ENCODE peak calls at places on chromosomes 7 and 10, in eight cellular contexts. X, N, A, O, Z, Y, R and S are unnamed samples.

GRCh38 chr7:110775046-110775445 is 315.9 kb upstream of the LRRN3 start:
- DNase-seq in X (no peak), N (no peak), A (no peak), O (no peak), Z (no peak), Y (peak; percentile 52), R (no peak), S (no peak)

GRCh38 chr10:75294518-75294865 is 58.7 kb upstream of the COMTD1 start:
- DNase-seq in X (peak; percentile 25), N (no peak), A (no peak), O (no peak), Z (no peak), Y (no peak), R (no peak), S (no peak)

GRCh38 chr7:144403102-144403501 is 391 bp downstream of the NOBOX start:
- DNase-seq in X (no peak), N (no peak), A (no peak), O (no peak), Z (no peak), Y (no peak), R (no peak), S (no peak)

GRCh38 chr10:46094931-46095755 is 49.1 kb upstream of the MSMB start:
- DNase-seq in X (no peak), N (no peak), A (no peak), O (no peak), Z (no peak), Y (no peak), R (no peak), S (no peak)

GRCh38 chr7:95906871-95907270 is 134.5 kb downstream of the DYNC1I1 start:
- DNase-seq in X (no peak), N (no peak), A (no peak), O (no peak), Z (no peak), Y (no peak), R (no peak), S (no peak)

GRCh38 chr7:24587853-24588252 is 14.6 kb downstream of the PALS2 start:
- DNase-seq in X (peak; percentile 55), N (no peak), A (peak; percentile 63), O (no peak), Z (no peak), Y (no peak), R (no peak), S (no peak)

GRCh38 chr10:14936584-14936983 is 17.3 kb downstream of the DCLRE1C start:
- DNase-seq in X (no peak), N (no peak), A (no peak), O (no peak), Z (no peak), Y (peak; percentile 21), R (no peak), S (no peak)

GRCh38 chr10:11178606-11179221 is 161.0 kb downstream of the CELF2 start:
- DNase-seq in X (no peak), N (no peak), A (peak; percentile 81), O (no peak), Z (no peak), Y (peak; percentile 90), R (peak; percentile 27), S (no peak)

GRCh38 chr10:80504897-80505465 is 32.7 kb upstream of the SH2D4B start:
- DNase-seq in X (no peak), N (no peak), A (no peak), O (no peak), Z (no peak), Y (no peak), R (no peak), S (no peak)

GRCh38 chr10:129870926-129871660 is 93.0 kb downstream of the EBF3 start:
- DNase-seq in X (no peak), N (no peak), A (no peak), O (no peak), Z (peak; percentile 7), Y (no peak), R (no peak), S (no peak)

GRCh38 chr7:44639701-44640321 is 33.4 kb downstream of the OGDH start:
- DNase-seq in X (peak; percentile 98), N (no peak), A (no peak), O (peak; percentile 84), Z (peak; percentile 59), Y (peak; percentile 93), R (peak; percentile 65), S (no peak)